ENCODE peak calls at places on chromosome 17, in ten cellular contexts. T is GM19239; X is nucleus accumbens; F is T-helper 17 cell; I is substantia nigra; U is ELR; W is neural crest cell; Q is HS-5; N is activated T-helper 1 cell treated with anti-CD3 and anti-CD28 coated beads, Interleukin-2, amount 50 U/mL, for 16 hours; M is NCI-H1092 treated with DMSO at 0.1 percent for 48 hours. V is an unnamed sample.

GRCh38 chr17:48310748-48311213 is 119.2 kb downstream of the SKAP1 start:
- DNase-seq in T (no peak), X (no peak), F (no peak), I (no peak), U (no peak), W (no peak), Q (no peak), N (no peak), M (peak; percentile 97), V (no peak)

GRCh38 chr17:31394544-31394943 is 3.1 kb downstream of the RAB11FIP4 start:
- DNase-seq in T (no peak), X (no peak), F (no peak), I (no peak), U (peak; percentile 67), W (peak; percentile 76), Q (no peak), N (no peak), M (no peak), V (peak; percentile 38)

GRCh38 chr17:80460286-80460881 is 16.0 kb downstream of the NPTX1 start:
- DNase-seq in T (no peak), X (no peak), F (no peak), I (no peak), U (no peak), W (no peak), Q (no peak), N (no peak), M (no peak), V (no peak)

GRCh38 chr17:79808763-79809529 is 12.1 kb upstream of the CBX8 start:
- DNase-seq in T (no peak), X (no peak), F (no peak), I (no peak), U (no peak), W (no peak), Q (no peak), N (no peak), M (peak; percentile 81), V (peak; percentile 61)

GRCh38 chr17:1275962-1276736 is 3.3 kb upstream of the TRARG1 start:
- DNase-seq in T (peak; percentile 71), X (peak; percentile 3), F (peak; percentile 66), I (no peak), U (peak; percentile 68), W (peak; percentile 84), Q (no peak), N (peak; percentile 60), M (peak; percentile 9), V (peak; percentile 69)

GRCh38 chr17:49157784-49158183 is 25.2 kb downstream of the B4GALNT2 start:
- DNase-seq in T (no peak), X (no peak), F (no peak), I (no peak), U (peak; percentile 21), W (no peak), Q (no peak), N (no peak), M (no peak), V (no peak)

GRCh38 chr17:46769531-46770438 is 48.7 kb downstream of the WNT3 start:
- DNase-seq in T (no peak), X (no peak), F (no peak), I (no peak), U (peak; percentile 62), W (no peak), Q (no peak), N (no peak), M (no peak), V (peak; percentile 15)

GRCh38 chr17:40113961-40114272 is 7.9 kb upstream of the MSL1 start:
- DNase-seq in T (no peak), X (no peak), F (no peak), I (no peak), U (peak; percentile 73), W (no peak), Q (no peak), N (no peak), M (no peak), V (no peak)

GRCh38 chr17:11701906-11702305 is 103.6 kb downstream of the DNAH9 start:
- DNase-seq in T (no peak), X (no peak), F (no peak), I (no peak), U (no peak), W (no peak), Q (no peak), N (no peak), M (no peak), V (no peak)

GRCh38 chr17:77814091-77814772 is 144.3 kb upstream of the TNRC6C start:
- DNase-seq in T (no peak), X (no peak), F (no peak), I (no peak), U (no peak), W (no peak), Q (no peak), N (no peak), M (no peak), V (no peak)

GRCh38 chr17:13333661-13334060 is 268.1 kb downstream of the HS3ST3A1 start:
- DNase-seq in T (no peak), X (no peak), F (no peak), I (no peak), U (no peak), W (no peak), Q (no peak), N (no peak), M (no peak), V (no peak)

GRCh38 chr17:42918902-42919521 is 18.4 kb downstream of the G6PC1 start:
- DNase-seq in T (no peak), X (no peak), F (no peak), I (no peak), U (no peak), W (no peak), Q (no peak), N (no peak), M (peak; percentile 93), V (no peak)

GRCh38 chr17:41491476-41491875 is 1.8 kb upstream of the KRT36 start:
- DNase-seq in T (no peak), X (no peak), F (no peak), I (no peak), U (no peak), W (no peak), Q (no peak), N (no peak), M (no peak), V (no peak)

GRCh38 chr17:51435641-51436091 is 175.3 kb downstream of the UTP18 start:
- DNase-seq in T (no peak), X (no peak), F (peak; percentile 60), I (no peak), U (peak; percentile 60), W (peak; percentile 53), Q (no peak), N (no peak), M (peak; percentile 95), V (peak; percentile 42)

GRCh38 chr17:32490101-32490482 is 3.3 kb downstream of the CDK5R1 start:
- DNase-seq in T (no peak), X (no peak), F (no peak), I (no peak), U (no peak), W (no peak), Q (no peak), N (no peak), M (peak; percentile 63), V (no peak)

GRCh38 chr17:69218986-69219385 is 9.6 kb downstream of the ABCA10 start:
- DNase-seq in T (no peak), X (no peak), F (no peak), I (no peak), U (no peak), W (no peak), Q (no peak), N (no peak), M (no peak), V (no peak)

GRCh38 chr17:41975099-41976083 is 8.8 kb downstream of the CNP start:
- DNase-seq in T (no peak), X (peak; percentile 34), F (no peak), I (peak; percentile 53), U (no peak), W (no peak), Q (no peak), N (no peak), M (no peak), V (no peak)

GRCh38 chr17:29549169-29549935 is 17.5 kb downstream of the ABHD15 start:
- DNase-seq in T (no peak), X (no peak), F (no peak), I (no peak), U (no peak), W (no peak), Q (no peak), N (no peak), M (peak; percentile 50), V (no peak)

GRCh38 chr17:21510686-21511367 is 134.7 kb downstream of the KCNJ12 start:
- DNase-seq in T (no peak), X (no peak), F (no peak), I (no peak), U (no peak), W (no peak), Q (no peak), N (no peak), M (no peak), V (no peak)

GRCh38 chr17:40224707-40225092 is 5.6 kb downstream of the WIPF2 start:
- DNase-seq in T (no peak), X (peak; percentile 6), F (no peak), I (peak; percentile 3), U (no peak), W (no peak), Q (no peak), N (no peak), M (no peak), V (peak; percentile 26)

GRCh38 chr17:72244494-72244893 is 123.7 kb downstream of the SOX9 start:
- DNase-seq in T (no peak), X (no peak), F (no peak), I (no peak), U (peak; percentile 59), W (no peak), Q (no peak), N (no peak), M (no peak), V (no peak)

V was measured in colonic mucosa.